ENCODE peak calls at places on chromosomes 6 and 20, in four cellular contexts. U, I, X and C are unnamed samples.

GRCh38 chr6:108952776-108953486 is 104.7 kb downstream of the ARMC2 start:
- DNase-seq in U (no peak), I (no peak), X (no peak), C (no peak)

GRCh38 chr6:136737343-136738177 is 54.7 kb downstream of the MAP3K5 start:
- DNase-seq in U (no peak), I (peak; percentile 80), X (no peak), C (no peak)

GRCh38 chr20:24694727-24695528 is 225.5 kb downstream of the SYNDIG1 start:
- DNase-seq in U (no peak), I (no peak), X (no peak), C (no peak)

GRCh38 chr20:4060054-4060795 is 44.9 kb upstream of the RNF24 start:
- DNase-seq in U (no peak), I (no peak), X (no peak), C (no peak)

GRCh38 chr6:5384276-5384675 is 123.0 kb downstream of the FARS2 start:
- DNase-seq in U (no peak), I (no peak), X (no peak), C (no peak)

GRCh38 chr6:4133941-4134838 is 1.2 kb downstream of the ECI2 start:
- DNase-seq in U (no peak), I (peak; percentile 52), X (peak; percentile 57), C (no peak)

GRCh38 chr20:50482396-50482890 is 27.7 kb upstream of the PTPN1 start:
- DNase-seq in U (no peak), I (peak; percentile 78), X (no peak), C (no peak)

GRCh38 chr6:135212020-135212806 is 31.1 kb downstream of the MYB start:
- DNase-seq in U (no peak), I (no peak), X (no peak), C (no peak)

GRCh38 chr20:921020-921419 is 4.9 kb upstream of the ANGPT4 start:
- DNase-seq in U (no peak), I (no peak), X (no peak), C (no peak)

GRCh38 chr6:108353853-108354252 is 59.0 kb downstream of the AFG1L start:
- DNase-seq in U (no peak), I (no peak), X (no peak), C (no peak)

GRCh38 chr6:170136541-170137175 is 154.2 kb downstream of the DLL1 start:
- DNase-seq in U (no peak), I (no peak), X (no peak), C (no peak)

GRCh38 chr6:96878101-96878500 is 19.6 kb downstream of the NDUFAF4 start:
- DNase-seq in U (no peak), I (no peak), X (no peak), C (no peak)

GRCh38 chr6:89611666-89612065 is 26.9 kb downstream of the LYRM2 start:
- DNase-seq in U (no peak), I (no peak), X (no peak), C (no peak)

GRCh38 chr6:17831135-17831534 is 124.4 kb upstream of the NUP153 start:
- DNase-seq in U (no peak), I (no peak), X (no peak), C (no peak)

GRCh38 chr6:135496805-135497411 is 632 bp downstream of the AHI1 start:
- DNase-seq in U (no peak), I (no peak), X (no peak), C (no peak)

GRCh38 chr6:28383235-28384142 is 16.1 kb downstream of the ZSCAN12 start:
- DNase-seq in U (peak; percentile 82), I (peak; percentile 72), X (peak; percentile 93), C (peak; percentile 81)

GRCh38 chr6:13397359-13398080 is 69.2 kb upstream of the TBC1D7 start:
- DNase-seq in U (no peak), I (no peak), X (no peak), C (no peak)

GRCh38 chr20:8194721-8195120 is 62.7 kb downstream of the PLCB1 start:
- DNase-seq in U (no peak), I (no peak), X (no peak), C (no peak)

GRCh38 chr20:44610313-44610965 is 28.1 kb downstream of the PKIG start:
- DNase-seq in U (no peak), I (no peak), X (no peak), C (no peak)

GRCh38 chr20:2101057-2101934 is at the start of gene STK35:
- DNase-seq in U (peak; percentile 37), I (peak; percentile 74), X (no peak), C (no peak)

GRCh38 chr6:16897669-16898068 is 136.4 kb upstream of the ATXN1 start:
- DNase-seq in U (no peak), I (no peak), X (no peak), C (no peak)

GRCh38 chr6:164345856-164346496 is 931.5 kb downstream of the QKI start:
- DNase-seq in U (no peak), I (no peak), X (no peak), C (no peak)

GRCh38 chr20:1266167-1266973 is at the start of gene SNPH:
- DNase-seq in U (peak; percentile 53), I (peak; percentile 75), X (no peak), C (no peak)

GRCh38 chr20:49699200-49699992 is 14.3 kb downstream of the B4GALT5 start:
- DNase-seq in U (no peak), I (peak; percentile 39), X (no peak), C (no peak)

GRCh38 chr20:34542439-34542838 is 16.1 kb upstream of the MAP1LC3A start:
- DNase-seq in U (no peak), I (no peak), X (no peak), C (no peak)

GRCh38 chr20:19621072-19621471 is 137.0 kb upstream of the RIN2 start:
- DNase-seq in U (no peak), I (no peak), X (no peak), C (no peak)

GRCh38 chr6:137089305-137089704 is 44.5 kb upstream of the IL20RA start:
- DNase-seq in U (no peak), I (no peak), X (no peak), C (no peak)

GRCh38 chr20:58112017-58112781 is 116.3 kb downstream of the ANKRD60 start:
- DNase-seq in U (no peak), I (no peak), X (no peak), C (no peak)

GRCh38 chr6:21680611-21681010 is 87.1 kb downstream of the SOX4 start:
- DNase-seq in U (no peak), I (no peak), X (no peak), C (no peak)

GRCh38 chr6:130423044-130423443 is 57.2 kb downstream of the TMEM200A start:
- DNase-seq in U (no peak), I (no peak), X (no peak), C (no peak)

GRCh38 chr6:118617350-118617957 is 33.9 kb downstream of the CEP85L start:
- DNase-seq in U (no peak), I (no peak), X (no peak), C (no peak)

GRCh38 chr6:142378138-142378875 is 76.5 kb downstream of the ADGRG6 start:
- DNase-seq in U (peak; percentile 53), I (no peak), X (peak; percentile 87), C (no peak)

GRCh38 chr6:7047966-7048365 is 59.8 kb upstream of the RREB1 start:
- DNase-seq in U (no peak), I (peak; percentile 76), X (no peak), C (no peak)

GRCh38 chr6:290111-290932 is 2.0 kb upstream of the DUSP22 start:
- DNase-seq in U (no peak), I (no peak), X (no peak), C (no peak)

GRCh38 chr6:157240059-157240959 is 83.0 kb downstream of the TMEM242 start:
- DNase-seq in U (no peak), I (peak; percentile 91), X (peak; percentile 37), C (no peak)

GRCh38 chr6:160513836-160514235 is 150.2 kb downstream of the LPA start:
- DNase-seq in U (no peak), I (no peak), X (no peak), C (no peak)

GRCh38 chr20:1651268-1651667 is 6.3 kb downstream of the SIRPG start:
- DNase-seq in U (no peak), I (no peak), X (no peak), C (no peak)

GRCh38 chr20:62876826-62877728 is 15.5 kb upstream of the TCFL5 start:
- DNase-seq in U (no peak), I (no peak), X (no peak), C (no peak)
- H3K27ac ChIP-seq in U (peak overlapping the region; percentile 13), I (no peak overlapping the region), X (no peak overlapping the region), C (peak overlapping the region; percentile 98)

GRCh38 chr20:59413326-59413865 is 113.0 kb downstream of the EDN3 start:
- DNase-seq in U (no peak), I (no peak), X (no peak), C (no peak)
- TF ChIP-seq POLR2AphosphoS5 in U (no peak), I (no peak), X (no peak), C (no peak)

GRCh38 chr20:6074145-6074561 is 20.3 kb upstream of the LRRN4 start:
- DNase-seq in U (no peak), I (peak; percentile 37), X (peak; percentile 88), C (no peak)
- TF ChIP-seq TCF7L2 in U (no peak), I (no peak), X (no peak), C (no peak)

GRCh38 chr20:23614163-23614562 is 8.4 kb upstream of the CST9 start:
- DNase-seq in U (no peak), I (no peak), X (no peak), C (no peak)
- H3K27ac ChIP-seq in U (no peak overlapping the region), I (no peak overlapping the region), X (no peak overlapping the region), C (no peak overlapping the region)

GRCh38 chr20:15379897-15380296 is 1042.5 kb upstream of the FLRT3 start:
- DNase-seq in U (no peak), I (no peak), X (no peak), C (no peak)

GRCh38 chr20:15375836-15376235 is 1038.4 kb upstream of the FLRT3 start:
- DNase-seq in U (no peak), I (no peak), X (no peak), C (no peak)

GRCh38 chr20:15378151-15378550 is 1040.7 kb upstream of the FLRT3 start:
- DNase-seq in U (no peak), I (no peak), X (no peak), C (no peak)

GRCh38 chr20:15380770-15381169 is 1043.4 kb upstream of the FLRT3 start:
- DNase-seq in U (no peak), I (no peak), X (no peak), C (no peak)
- TF ChIP-seq POLR2AphosphoS5 in U (no peak), I (no peak), X (no peak), C (no peak)